ENCODE peak calls at places on chromosomes 6 and 20, in seven cellular contexts. G, S, W, C, N, P and Z are unnamed samples.

GRCh38 chr6:125570546-125570945 is 178.9 kb upstream of the HEY2 start:
- DNase-seq in G (no peak), S (no peak), W (no peak), C (no peak), N (no peak), P (no peak), Z (no peak)

GRCh38 chr6:138814179-138814834 is 18.4 kb downstream of the ECT2L start:
- DNase-seq in G (no peak), S (no peak), W (no peak), C (peak; percentile 93), N (no peak), P (no peak), Z (peak; percentile 52)

GRCh38 chr6:152563182-152563581 is 74.0 kb downstream of the SYNE1 start:
- DNase-seq in G (no peak), S (no peak), W (no peak), C (no peak), N (no peak), P (no peak), Z (no peak)

GRCh38 chr6:134593887-134594286 is 276.0 kb upstream of the SGK1 start:
- DNase-seq in G (no peak), S (no peak), W (no peak), C (no peak), N (no peak), P (no peak), Z (no peak)

GRCh38 chr20:40571625-40572024 is 117.4 kb downstream of the MAFB start:
- DNase-seq in G (no peak), S (no peak), W (no peak), C (no peak), N (no peak), P (no peak), Z (no peak)

GRCh38 chr6:82906951-82907350 is 158.7 kb downstream of the UBE3D start:
- DNase-seq in G (no peak), S (no peak), W (no peak), C (no peak), N (no peak), P (no peak), Z (peak; percentile 25)

GRCh38 chr6:133995758-133996157 is 42.7 kb downstream of the TBPL1 start:
- DNase-seq in G (no peak), S (no peak), W (no peak), C (no peak), N (no peak), P (no peak), Z (no peak)

GRCh38 chr20:62636446-62636845 is 5.9 kb upstream of the SLCO4A1 start:
- DNase-seq in G (no peak), S (no peak), W (no peak), C (no peak), N (no peak), P (no peak), Z (no peak)

GRCh38 chr6:32224696-32225095 is 829 bp upstream of the NOTCH4 start:
- DNase-seq in G (no peak), S (no peak), W (no peak), C (no peak), N (no peak), P (no peak), Z (no peak)
- TF ChIP-seq JUND in G (no peak), S (no peak), W (no peak), C (no peak), N (no peak), P (no peak), Z (no peak)

DNA sequence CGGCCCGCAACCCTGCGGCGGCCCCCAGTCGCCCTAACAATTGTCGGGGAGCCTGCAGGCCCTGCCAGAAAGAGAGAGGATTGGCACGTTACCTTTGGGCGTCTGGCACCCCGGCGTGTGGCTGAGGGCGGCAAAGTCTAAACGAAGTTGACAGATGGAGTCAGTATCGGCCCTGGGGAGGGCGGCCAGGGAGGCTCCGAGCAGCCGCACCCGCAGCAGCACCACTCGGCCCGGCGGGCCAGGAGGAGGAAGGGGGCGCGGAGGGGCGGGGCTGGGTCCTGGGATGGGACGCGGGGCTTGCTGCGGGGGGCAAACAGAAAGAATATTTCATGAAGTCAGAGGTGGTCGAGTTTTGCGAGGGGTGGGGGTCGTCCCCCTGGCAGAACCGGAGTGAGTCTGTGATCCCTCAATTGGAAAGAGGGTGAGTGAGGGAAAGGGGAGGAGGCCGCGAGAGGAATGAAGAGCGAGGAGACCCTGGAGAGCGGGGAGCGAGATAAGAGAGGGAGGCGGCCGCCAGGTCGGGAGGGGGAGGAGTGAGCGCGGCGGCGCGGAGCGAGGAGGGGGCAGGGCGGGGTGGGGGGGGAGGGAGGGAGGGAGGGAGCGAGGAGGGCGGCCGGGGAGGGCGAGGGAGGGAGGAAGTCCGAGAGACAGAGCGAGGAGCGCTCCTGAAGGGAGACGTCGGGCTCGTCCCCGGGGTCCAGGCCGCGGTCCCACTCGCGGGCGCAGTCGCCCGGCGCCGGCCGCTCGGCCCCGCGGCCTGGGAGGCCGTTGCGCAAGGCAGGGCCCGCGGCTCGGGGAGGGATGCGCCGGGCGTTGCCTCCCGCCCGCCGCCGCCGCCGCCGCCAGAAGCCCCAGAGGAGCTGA is at the start of gene FOXF2:
- DNase-seq in G (peak; percentile 75), S (no peak), W (no peak), C (no peak), N (peak; percentile 61), P (no peak), Z (no peak)
- TF ChIP-seq JUND in G (no peak), S (no peak), W (no peak), C (no peak), N (no peak), P (no peak), Z (no peak)

DNA sequence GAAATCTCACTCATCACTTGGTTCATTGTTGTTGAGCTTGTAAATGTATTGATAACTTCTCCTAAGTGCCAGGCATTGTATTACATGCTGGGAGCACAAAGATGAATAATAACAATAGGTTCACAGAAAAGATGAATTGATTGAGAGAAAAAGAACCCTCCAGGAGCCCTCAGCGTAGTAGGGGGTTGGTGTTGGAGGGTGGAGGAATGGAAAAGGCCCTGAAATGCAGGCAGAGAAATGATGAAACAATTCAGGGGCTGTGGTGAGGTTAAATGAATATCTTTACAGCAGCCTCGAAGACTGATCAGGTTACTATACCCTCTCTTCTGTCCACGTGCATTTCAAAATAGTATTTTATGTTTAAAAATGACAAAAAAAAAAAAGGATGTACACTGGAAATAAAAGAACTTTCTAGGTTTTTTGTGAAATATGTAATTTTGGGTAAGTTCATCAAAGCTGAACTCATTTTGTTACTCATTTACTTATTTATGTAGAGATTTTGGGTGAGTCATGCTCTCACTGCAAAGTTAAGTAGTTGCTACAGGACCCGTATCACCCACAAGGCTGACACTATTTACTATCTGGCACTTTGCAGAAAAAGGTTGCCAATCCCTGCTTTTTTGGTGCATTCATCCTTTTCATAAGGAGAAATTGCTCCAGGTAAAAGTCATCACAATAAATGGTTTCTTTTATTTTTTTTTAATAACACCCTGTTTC is 277.3 kb downstream of the ZNF217 start:
- DNase-seq in G (no peak), S (no peak), W (no peak), C (no peak), N (no peak), P (no peak), Z (no peak)
- TF ChIP-seq JUND in G (no peak), S (no peak), W (no peak), C (no peak), N (no peak), P (no peak), Z (no peak)

DNA sequence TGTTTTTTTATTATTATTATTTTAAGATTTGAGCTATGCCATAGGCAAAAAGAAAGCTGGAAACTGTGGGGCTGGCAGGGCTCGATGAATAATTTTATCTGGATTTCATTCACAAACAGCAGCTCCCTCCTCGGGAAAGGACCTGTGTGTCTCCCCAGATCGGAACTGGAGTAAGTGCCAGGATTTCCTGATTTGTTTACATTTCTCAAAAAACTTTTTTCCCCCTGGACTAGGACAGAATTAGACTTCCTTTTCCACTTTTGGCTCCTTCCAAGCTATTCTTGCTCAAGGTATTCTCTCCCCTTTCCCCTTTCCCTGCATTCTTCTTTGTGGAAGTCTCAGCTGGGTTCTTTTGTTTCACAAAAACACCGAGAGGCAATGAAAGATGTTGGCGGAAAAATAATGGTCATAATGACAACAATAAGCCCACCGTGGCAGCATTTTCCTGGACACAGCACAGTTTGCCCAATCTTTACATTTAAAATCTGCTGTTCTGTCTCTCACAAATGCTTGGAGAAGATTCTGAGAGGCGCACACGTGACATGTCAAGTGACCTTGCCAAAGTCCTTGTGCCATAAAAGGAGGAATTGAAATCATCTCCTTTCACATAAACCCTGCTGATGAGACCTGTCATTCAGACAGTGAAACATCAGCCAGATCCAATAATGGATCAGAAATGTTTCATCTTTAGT is 85.8 kb upstream of the PREP start:
- DNase-seq in G (no peak), S (no peak), W (no peak), C (no peak), N (no peak), P (no peak), Z (no peak)
- TF ChIP-seq JUND in G (no peak), S (no peak), W (no peak), C (no peak), N (no peak), P (no peak), Z (no peak)

DNA sequence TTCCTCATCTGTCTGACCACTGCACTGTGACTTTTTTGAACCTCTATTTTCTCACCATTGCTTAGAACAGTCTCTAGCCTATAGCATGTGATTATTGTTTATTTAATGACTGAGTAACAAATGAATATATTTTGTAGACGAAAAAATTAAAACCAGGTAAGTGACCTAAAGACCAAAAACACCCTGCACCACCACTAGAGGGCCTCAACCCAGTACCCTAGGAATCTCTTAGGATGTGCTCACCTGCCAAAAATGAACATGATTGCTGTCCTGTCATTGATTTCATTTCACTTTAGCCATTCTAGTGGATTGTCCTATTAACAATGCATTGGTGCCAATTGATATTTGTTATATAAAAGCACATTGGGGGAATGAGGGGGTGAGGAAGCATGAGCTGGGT is 199.1 kb downstream of the COL9A1 start:
- DNase-seq in G (no peak), S (no peak), W (peak; percentile 3), C (no peak), N (peak; percentile 46), P (no peak), Z (peak; percentile 26)
- TF ChIP-seq JUND in G (no peak), S (no peak), W (no peak), C (no peak), N (no peak), P (no peak), Z (no peak)

DNA sequence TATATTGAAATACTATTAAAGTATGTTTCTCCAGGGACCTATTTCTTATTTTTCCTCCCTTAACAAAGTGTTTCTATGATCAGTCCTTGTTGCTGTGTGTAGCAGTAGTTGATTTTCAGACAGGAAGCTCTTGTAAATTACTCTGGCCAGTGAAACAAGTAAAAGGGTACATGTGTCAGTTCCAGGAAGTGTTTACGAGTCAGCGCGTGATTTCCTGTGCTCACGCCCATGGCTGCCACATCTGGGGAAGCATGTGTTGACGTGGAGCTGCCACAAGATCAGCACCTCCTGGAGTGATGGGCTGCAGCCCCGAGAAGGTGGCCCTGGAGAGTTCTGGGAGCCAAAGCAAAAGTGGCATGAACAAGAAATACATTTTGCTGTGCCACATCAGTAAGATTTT is 38.6 kb upstream of the GGTLC1 start:
- DNase-seq in G (no peak), S (no peak), W (no peak), C (no peak), N (no peak), P (peak; percentile 2), Z (no peak)
- TF ChIP-seq JUND in G (no peak), S (no peak), W (no peak), C (no peak), N (no peak), P (no peak), Z (no peak)